ENCODE peak calls at places on chromosomes 13 and 19, in six cellular contexts. E, U, Z, J, P and X are unnamed samples.

GRCh38 chr19:10894911-10895213 is 23.5 kb downstream of the CARM1 start:
- DNase-seq in J (no peak), E (no peak), U (no peak), Z (no peak), P (no peak), X (no peak)

GRCh38 chr19:39480337-39481228 is at the start of gene TIMM50:
- DNase-seq in U (peak), J (peak), E (peak), P (peak), Z (peak), X (peak)

GRCh38 chr19:49366110-49366509 is 2.4 kb downstream of the DKKL1 start:
- DNase-seq in P (no peak), Z (no peak), J (no peak), U (no peak), E (no peak), X (no peak)

GRCh38 chr13:94435604-94436226 is 43.8 kb downstream of the DCT start:
- DNase-seq in U (no peak), E (no peak), J (peak), P (peak), Z (no peak), X (no peak)

GRCh38 chr19:39479916-39480315 is 722 bp upstream of the TIMM50 start:
- DNase-seq in U (no peak), Z (no peak), J (no peak), P (no peak), E (no peak), X (no peak)

GRCh38 chr13:73677041-73677589 is 457.1 kb downstream of the KLF12 start:
- DNase-seq in P (peak), J (no peak), U (peak), Z (no peak), E (no peak), X (no peak)

GRCh38 chr13:24274452-24274971 is 34.9 kb upstream of the C1QTNF9 start:
- DNase-seq in P (peak), J (no peak), Z (no peak), E (no peak), U (no peak), X (no peak)

GRCh38 chr19:3649888-3650287 is 23.3 kb upstream of the CACTIN start:
- DNase-seq in J (no peak), E (no peak), P (no peak), U (no peak), Z (no peak), X (no peak)

GRCh38 chr19:18135712-18136584 is 17.0 kb upstream of the PIK3R2 start:
- DNase-seq in E (no peak), P (no peak), U (no peak), Z (no peak), J (no peak), X (no peak)

GRCh38 chr19:6890938-6891337 is 3.6 kb downstream of the ADGRE1 start:
- DNase-seq in U (no peak), P (no peak), Z (no peak), E (no peak), J (no peak), X (no peak)

GRCh38 chr19:49447485-49448431 is 3.9 kb downstream of the PIH1D1 start:
- DNase-seq in J (no peak), Z (no peak), U (no peak), E (no peak), P (no peak), X (no peak)

GRCh38 chr13:66660013-66660804 is 569.9 kb downstream of the PCDH9 start:
- DNase-seq in U (peak), J (peak), P (peak), E (no peak), Z (no peak), X (no peak)

GRCh38 chr13:36133950-36134349 is 2.8 kb upstream of the DCLK1 start:
- DNase-seq in Z (no peak), E (no peak), U (no peak), J (no peak), P (peak), X (no peak)

GRCh38 chr13:36130168-36130541 is 1.0 kb downstream of the DCLK1 start:
- DNase-seq in U (no peak), P (no peak), J (no peak), Z (no peak), E (no peak), X (no peak)

GRCh38 chr13:36130542-36131214 is 504 bp downstream of the DCLK1 start:
- DNase-seq in Z (peak), J (no peak), P (peak), E (peak), U (no peak), X (no peak)

GRCh38 chr13:36131215-36131930 is at the start of gene DCLK1:
- DNase-seq in E (peak), U (peak), P (peak), Z (peak), J (no peak), X (no peak)

GRCh38 chr13:36131931-36132297 is 732 bp upstream of the DCLK1 start:
- DNase-seq in E (peak), Z (peak), J (no peak), P (peak), U (peak), X (no peak)
- H3K4me3 ChIP-seq in E (no peak), Z (peak), J (no peak), P (peak), U (no peak), X (no peak)

DNA sequence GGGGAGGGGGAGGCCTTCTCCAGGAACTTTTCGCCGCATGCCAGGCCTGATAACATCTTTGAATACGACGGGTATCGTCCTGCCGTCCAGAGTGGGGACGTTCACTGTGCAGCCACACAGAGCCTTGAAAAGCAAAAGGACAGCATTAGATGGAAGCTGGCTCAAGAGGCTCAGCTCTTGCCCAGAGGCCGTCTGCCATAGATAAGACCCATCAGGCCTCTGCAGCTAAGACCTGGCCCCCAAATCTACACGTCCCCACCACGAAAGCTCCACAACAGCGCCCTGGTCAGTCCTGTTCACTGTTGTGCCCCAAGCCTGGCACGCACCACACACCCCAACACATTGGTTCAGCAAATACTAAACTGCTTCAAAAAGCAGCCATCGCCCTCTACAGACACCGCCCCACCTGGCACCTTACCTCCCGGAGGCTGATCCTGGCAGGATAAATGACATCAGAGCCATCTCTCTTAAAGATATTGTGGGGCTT is 2.1 kb downstream of the DNAJB1 start:
- DNase-seq in U (no peak), Z (no peak), J (no peak), P (no peak), E (no peak), X (no peak)
- TF ChIP-seq CTCF in U (no peak), Z (no peak), J (no peak), P (no peak), E (no peak), X (no peak)

DNA sequence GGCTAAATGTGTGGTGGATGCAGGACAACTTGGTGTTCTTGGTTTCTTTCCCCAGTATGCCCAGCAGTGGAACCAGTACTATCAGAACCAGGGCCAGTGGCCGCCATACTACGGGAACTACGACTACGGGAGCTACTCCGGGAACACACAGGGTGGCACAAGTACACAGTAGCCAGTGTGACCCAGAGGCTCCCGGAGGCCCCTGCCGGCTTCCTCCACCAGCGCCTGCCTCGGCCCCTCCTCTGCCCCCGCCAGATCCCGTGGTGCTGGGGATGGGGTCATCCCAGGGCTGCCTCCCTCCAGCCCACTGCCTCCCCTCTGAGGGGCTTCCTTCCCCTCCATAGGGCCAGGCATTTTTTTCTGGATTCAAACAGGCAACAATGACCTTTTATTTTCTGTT is 3.6 kb upstream of the CCDC97 start:
- DNase-seq in U (no peak), Z (no peak), P (no peak), E (no peak), J (no peak), X (no peak)
- H3K4me3 ChIP-seq in U (no peak), Z (no peak), P (no peak), E (no peak), J (no peak), X (no peak)

GRCh38 chr19:1725100-1726064 is 27.9 kb upstream of the ONECUT3 start:
- DNase-seq in J (no peak), Z (peak), E (no peak), P (peak), U (no peak), X (no peak)
- TF ChIP-seq CTCF in J (no peak), Z (no peak), E (no peak), P (no peak), U (no peak), X (no peak)

DNA sequence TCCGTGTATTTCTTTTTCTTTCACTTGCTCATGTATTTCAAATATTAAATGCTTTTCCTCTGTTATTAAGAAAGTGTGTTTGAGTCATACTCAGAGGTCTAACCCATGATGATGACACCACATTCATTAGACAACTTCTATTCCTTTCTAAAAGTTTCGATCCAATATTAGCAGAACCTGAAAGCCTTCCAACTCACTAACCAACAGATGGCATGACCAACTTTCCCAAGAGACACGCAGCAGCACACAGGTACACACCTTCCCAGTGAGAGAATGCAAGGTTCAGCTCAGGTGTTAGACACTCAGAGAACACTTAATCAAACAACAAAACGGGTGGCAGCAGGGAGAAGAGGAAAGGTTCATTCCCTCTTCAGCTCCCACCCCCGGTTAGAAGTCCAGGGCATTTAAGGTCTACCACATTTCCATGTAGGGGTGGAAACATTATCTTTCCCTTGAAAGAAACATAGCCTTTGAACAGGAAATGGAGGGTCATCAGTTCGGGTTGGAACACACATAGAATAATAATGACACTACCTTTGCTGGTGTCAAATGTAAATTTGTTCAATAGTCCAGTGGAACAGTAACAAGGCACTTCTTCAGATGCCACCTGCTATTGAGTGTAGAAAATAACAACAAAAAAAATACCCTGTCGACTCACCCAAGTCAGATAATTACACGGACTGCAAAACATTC is 404.2 kb downstream of the COG6 start:
- DNase-seq in U (no peak), J (no peak), E (no peak), Z (no peak), P (peak), X (no peak)
- H3K4me3 ChIP-seq in U (no peak), J (no peak), E (no peak), Z (no peak), P (no peak), X (no peak)

GRCh38 chr13:45341799-45342584 is 1.0 kb upstream of the TPT1 start:
- DNase-seq in J (no peak), Z (peak), E (peak), P (peak), U (no peak), X (no peak)

GRCh38 chr13:45339867-45340266 is 1.1 kb downstream of the TPT1 start:
- DNase-seq in J (no peak), U (no peak), Z (no peak), P (no peak), E (no peak), X (no peak)

GRCh38 chr13:45339399-45339798 is 1.6 kb downstream of the TPT1 start:
- DNase-seq in E (no peak), P (no peak), J (no peak), Z (no peak), U (no peak), X (no peak)

GRCh38 chr13:45341034-45341798 is at the start of gene TPT1:
- DNase-seq in U (peak), J (peak), E (peak), P (peak), Z (peak), X (peak)

GRCh38 chr13:45340422-45341033 is 455 bp downstream of the TPT1 start:
- DNase-seq in P (peak), J (peak), U (peak), Z (peak), E (peak), X (peak)
- TF ChIP-seq CTCF in P (peak), J (peak), U (peak), Z (peak), E (peak), X (peak)

DNA sequence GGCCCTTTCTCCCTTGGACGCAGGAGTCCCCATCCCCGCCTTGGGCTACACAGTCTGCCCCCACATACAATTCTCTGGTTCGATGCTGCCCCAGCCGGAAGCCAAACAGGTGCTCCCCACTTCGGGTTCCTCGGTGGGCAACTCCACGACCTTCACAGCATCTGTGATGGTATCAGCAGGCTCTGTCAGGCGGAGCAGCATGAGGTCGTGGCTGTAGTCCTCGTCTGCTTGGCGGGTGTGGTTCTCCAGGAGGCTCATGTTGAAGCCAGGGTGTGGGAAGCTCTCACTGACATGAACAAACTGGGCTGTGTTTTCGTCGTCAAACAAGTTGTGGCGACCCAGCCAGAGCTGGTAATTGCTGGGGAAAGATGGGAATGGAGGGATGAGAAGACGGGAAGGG is 3.5 kb downstream of the KLK1 start:
- DNase-seq in E (no peak), U (no peak), Z (no peak), P (no peak), J (no peak), X (no peak)
- H3K4me3 ChIP-seq in E (no peak), U (no peak), Z (no peak), P (no peak), J (no peak), X (no peak)